ENCODE peak calls at places on chromosomes 2 and 18, in five cellular contexts. Y is fibroblast of villous mesenchyme, G is cardiac muscle cell, O is T-helper 9 cell, J is transverse colon. E is an unnamed sample.

GRCh38 chr18:63207825-63208224 is 111.7 kb downstream of the BCL2 start:
- DNase-seq in Y (no peak), G (no peak), O (no peak), J (no peak), E (no peak)

GRCh38 chr2:60385648-60386047 is 167.8 kb downstream of the BCL11A start:
- DNase-seq in Y (peak; percentile 59), G (no peak), O (no peak), J (no peak), E (no peak)

GRCh38 chr2:12884713-12885282 is 168.1 kb downstream of the TRIB2 start:
- DNase-seq in Y (peak; percentile 65), G (peak; percentile 1), O (no peak), J (no peak), E (no peak)

GRCh38 chr2:80338794-80339193 is 34.2 kb upstream of the LRRTM1 start:
- DNase-seq in Y (no peak), G (no peak), O (no peak), J (no peak), E (no peak)

GRCh38 chr18:54607213-54607934 is 16.3 kb downstream of the DYNAP start:
- DNase-seq in Y (peak; percentile 4), G (peak; percentile 0), O (no peak), J (peak; percentile 38), E (no peak)

GRCh38 chr2:228082571-228082970 is 98.9 kb downstream of the SPHKAP start:
- DNase-seq in Y (no peak), G (no peak), O (no peak), J (no peak), E (no peak)

GRCh38 chr2:55718165-55719008 is 24.7 kb upstream of the PNPT1 start:
- DNase-seq in Y (peak; percentile 68), G (peak; percentile 88), O (peak; percentile 14), J (peak; percentile 40), E (peak; percentile 68)

GRCh38 chr2:11235583-11235982 is 80.3 kb downstream of the SLC66A3 start:
- DNase-seq in Y (no peak), G (no peak), O (no peak), J (no peak), E (no peak)

GRCh38 chr18:79786781-79787526 is 10.8 kb upstream of the KCNG2 start:
- DNase-seq in Y (peak; percentile 94), G (no peak), O (no peak), J (no peak), E (no peak)

GRCh38 chr18:73007195-73007934 is 139.6 kb upstream of the NETO1 start:
- DNase-seq in Y (no peak), G (no peak), O (no peak), J (no peak), E (no peak)

GRCh38 chr2:233950078-233950825 is 33.1 kb downstream of the TRPM8 start:
- DNase-seq in Y (no peak), G (no peak), O (no peak), J (no peak), E (no peak)

GRCh38 chr18:7021994-7022840 is 95.4 kb downstream of the LAMA1 start:
- DNase-seq in Y (peak; percentile 32), G (peak; percentile 29), O (no peak), J (peak; percentile 66), E (no peak)

GRCh38 chr2:104318001-104318555 is 535.8 kb upstream of the POU3F3 start:
- DNase-seq in Y (no peak), G (no peak), O (no peak), J (no peak), E (no peak)